ENCODE peak calls at places on chromosomes 4 and X, in four cellular contexts. One of them, this sample, is unnamed.

GRCh38 chr4:47668810-47669408 is 169.0 kb downstream of the CORIN start:
- DNase-seq in activated CD4-positive, alpha-beta T cell treated with anti-CD3 and anti-CD28 coated beads, Interleukin-2, amount 50 U/mL, for 4 hours: no peak
- DNase-seq in NAMALWA: peak
- DNase-seq in mesothelial cell of epicardium: no peak
- DNase-seq in this sample: peak

GRCh38 chr4:78551420-78552351 is at the start of gene ANXA3:
- DNase-seq in NAMALWA: no peak
- DNase-seq in mesothelial cell of epicardium: peak
- DNase-seq in activated CD4-positive, alpha-beta T cell treated with anti-CD3 and anti-CD28 coated beads, Interleukin-2, amount 50 U/mL, for 4 hours: no peak
- DNase-seq in this sample: no peak

GRCh38 chrX:72572248-72573157 is at the start of gene HDAC8:
- DNase-seq in activated CD4-positive, alpha-beta T cell treated with anti-CD3 and anti-CD28 coated beads, Interleukin-2, amount 50 U/mL, for 4 hours: peak
- DNase-seq in NAMALWA: peak
- DNase-seq in mesothelial cell of epicardium: no peak
- DNase-seq in this sample: peak

GRCh38 chr4:99087887-99088484 is 602 bp downstream of the ADH5 start:
- DNase-seq in activated CD4-positive, alpha-beta T cell treated with anti-CD3 and anti-CD28 coated beads, Interleukin-2, amount 50 U/mL, for 4 hours: peak
- DNase-seq in NAMALWA: peak
- DNase-seq in mesothelial cell of epicardium: no peak
- DNase-seq in this sample: no peak

GRCh38 chr4:105758958-105759357 is 50.4 kb downstream of the GSTCD start:
- DNase-seq in mesothelial cell of epicardium: no peak
- DNase-seq in NAMALWA: no peak
- DNase-seq in activated CD4-positive, alpha-beta T cell treated with anti-CD3 and anti-CD28 coated beads, Interleukin-2, amount 50 U/mL, for 4 hours: no peak
- DNase-seq in this sample: no peak

GRCh38 chrX:101117701-101118100 is 19.7 kb downstream of the CENPI start:
- DNase-seq in NAMALWA: no peak
- DNase-seq in mesothelial cell of epicardium: no peak
- DNase-seq in activated CD4-positive, alpha-beta T cell treated with anti-CD3 and anti-CD28 coated beads, Interleukin-2, amount 50 U/mL, for 4 hours: no peak
- DNase-seq in this sample: no peak

GRCh38 chrX:150934453-150934852 is 36.0 kb upstream of the CD99L2 start:
- DNase-seq in activated CD4-positive, alpha-beta T cell treated with anti-CD3 and anti-CD28 coated beads, Interleukin-2, amount 50 U/mL, for 4 hours: no peak
- DNase-seq in mesothelial cell of epicardium: no peak
- DNase-seq in NAMALWA: no peak
- DNase-seq in this sample: peak

GRCh38 chrX:117120700-117121099 is 657.9 kb upstream of the CT83 start:
- DNase-seq in NAMALWA: no peak
- DNase-seq in activated CD4-positive, alpha-beta T cell treated with anti-CD3 and anti-CD28 coated beads, Interleukin-2, amount 50 U/mL, for 4 hours: no peak
- DNase-seq in mesothelial cell of epicardium: no peak
- DNase-seq in this sample: no peak

GRCh38 chr4:73853246-73853704 is at the start of gene PF4V1:
- DNase-seq in NAMALWA: no peak
- DNase-seq in activated CD4-positive, alpha-beta T cell treated with anti-CD3 and anti-CD28 coated beads, Interleukin-2, amount 50 U/mL, for 4 hours: no peak
- DNase-seq in mesothelial cell of epicardium: no peak
- DNase-seq in this sample: no peak

GRCh38 chr4:80150387-80151173 is 46.7 kb upstream of the PRDM8 start:
- DNase-seq in mesothelial cell of epicardium: no peak
- DNase-seq in NAMALWA: no peak
- DNase-seq in activated CD4-positive, alpha-beta T cell treated with anti-CD3 and anti-CD28 coated beads, Interleukin-2, amount 50 U/mL, for 4 hours: no peak
- DNase-seq in this sample: no peak

GRCh38 chr4:16294455-16294854 is 68.2 kb upstream of the TAPT1 start:
- DNase-seq in NAMALWA: no peak
- DNase-seq in mesothelial cell of epicardium: no peak
- DNase-seq in activated CD4-positive, alpha-beta T cell treated with anti-CD3 and anti-CD28 coated beads, Interleukin-2, amount 50 U/mL, for 4 hours: no peak
- DNase-seq in this sample: no peak

GRCh38 chr4:25937801-25938200 is 23.8 kb downstream of the SMIM20 start:
- DNase-seq in mesothelial cell of epicardium: no peak
- DNase-seq in NAMALWA: no peak
- DNase-seq in activated CD4-positive, alpha-beta T cell treated with anti-CD3 and anti-CD28 coated beads, Interleukin-2, amount 50 U/mL, for 4 hours: no peak
- DNase-seq in this sample: no peak

GRCh38 chrX:46637937-46638336 is 64.4 kb downstream of the CHST7 start:
- DNase-seq in activated CD4-positive, alpha-beta T cell treated with anti-CD3 and anti-CD28 coated beads, Interleukin-2, amount 50 U/mL, for 4 hours: no peak
- DNase-seq in mesothelial cell of epicardium: no peak
- DNase-seq in NAMALWA: no peak
- DNase-seq in this sample: peak

GRCh38 chrX:25278341-25278740 is 262.6 kb upstream of the ARX start:
- DNase-seq in activated CD4-positive, alpha-beta T cell treated with anti-CD3 and anti-CD28 coated beads, Interleukin-2, amount 50 U/mL, for 4 hours: no peak
- DNase-seq in mesothelial cell of epicardium: no peak
- DNase-seq in NAMALWA: no peak
- DNase-seq in this sample: no peak

GRCh38 chrX:18422325-18422724 is 3.1 kb upstream of the CDKL5 start:
- DNase-seq in activated CD4-positive, alpha-beta T cell treated with anti-CD3 and anti-CD28 coated beads, Interleukin-2, amount 50 U/mL, for 4 hours: no peak
- DNase-seq in NAMALWA: no peak
- DNase-seq in mesothelial cell of epicardium: no peak
- DNase-seq in this sample: peak

GRCh38 chr4:103892616-103893015 is 172.8 kb upstream of the TACR3 start:
- DNase-seq in activated CD4-positive, alpha-beta T cell treated with anti-CD3 and anti-CD28 coated beads, Interleukin-2, amount 50 U/mL, for 4 hours: no peak
- DNase-seq in mesothelial cell of epicardium: no peak
- DNase-seq in NAMALWA: no peak
- DNase-seq in this sample: no peak

GRCh38 chr4:106494066-106494465 is 125.5 kb upstream of the GIMD1 start:
- DNase-seq in mesothelial cell of epicardium: no peak
- DNase-seq in activated CD4-positive, alpha-beta T cell treated with anti-CD3 and anti-CD28 coated beads, Interleukin-2, amount 50 U/mL, for 4 hours: no peak
- DNase-seq in NAMALWA: no peak
- DNase-seq in this sample: peak

GRCh38 chrX:140572724-140573123 is 67.9 kb upstream of the SOX3 start:
- DNase-seq in activated CD4-positive, alpha-beta T cell treated with anti-CD3 and anti-CD28 coated beads, Interleukin-2, amount 50 U/mL, for 4 hours: no peak
- DNase-seq in mesothelial cell of epicardium: no peak
- DNase-seq in NAMALWA: peak
- DNase-seq in this sample: no peak

GRCh38 chr4:173505924-173506779 is 23.9 kb downstream of the HAND2 start:
- DNase-seq in mesothelial cell of epicardium: no peak
- DNase-seq in NAMALWA: peak
- DNase-seq in activated CD4-positive, alpha-beta T cell treated with anti-CD3 and anti-CD28 coated beads, Interleukin-2, amount 50 U/mL, for 4 hours: no peak
- DNase-seq in this sample: no peak

GRCh38 chr4:972651-973424 is 531 bp downstream of the DGKQ start:
- DNase-seq in activated CD4-positive, alpha-beta T cell treated with anti-CD3 and anti-CD28 coated beads, Interleukin-2, amount 50 U/mL, for 4 hours: peak
- DNase-seq in NAMALWA: peak
- DNase-seq in mesothelial cell of epicardium: no peak
- DNase-seq in this sample: no peak

GRCh38 chr4:118920247-118920646 is 31.6 kb downstream of the SYNPO2 start:
- DNase-seq in NAMALWA: no peak
- DNase-seq in activated CD4-positive, alpha-beta T cell treated with anti-CD3 and anti-CD28 coated beads, Interleukin-2, amount 50 U/mL, for 4 hours: no peak
- DNase-seq in mesothelial cell of epicardium: no peak
- DNase-seq in this sample: peak

GRCh38 chr4:104436542-104436941 is 58.2 kb downstream of the CXXC4 start:
- DNase-seq in activated CD4-positive, alpha-beta T cell treated with anti-CD3 and anti-CD28 coated beads, Interleukin-2, amount 50 U/mL, for 4 hours: no peak
- DNase-seq in NAMALWA: no peak
- DNase-seq in mesothelial cell of epicardium: no peak
- DNase-seq in this sample: no peak

GRCh38 chr4:86948276-86948675 is 13.5 kb downstream of the AFF1 start:
- DNase-seq in mesothelial cell of epicardium: no peak
- DNase-seq in NAMALWA: no peak
- DNase-seq in activated CD4-positive, alpha-beta T cell treated with anti-CD3 and anti-CD28 coated beads, Interleukin-2, amount 50 U/mL, for 4 hours: no peak
- DNase-seq in this sample: no peak

GRCh38 chrX:12162420-12162819 is 24.1 kb downstream of the FRMPD4 start:
- DNase-seq in NAMALWA: no peak
- DNase-seq in activated CD4-positive, alpha-beta T cell treated with anti-CD3 and anti-CD28 coated beads, Interleukin-2, amount 50 U/mL, for 4 hours: no peak
- DNase-seq in mesothelial cell of epicardium: no peak
- DNase-seq in this sample: no peak

GRCh38 chr4:121697626-121698025 is 846 bp upstream of the ANXA5 start:
- DNase-seq in mesothelial cell of epicardium: no peak
- DNase-seq in activated CD4-positive, alpha-beta T cell treated with anti-CD3 and anti-CD28 coated beads, Interleukin-2, amount 50 U/mL, for 4 hours: no peak
- DNase-seq in NAMALWA: no peak
- DNase-seq in this sample: no peak

GRCh38 chrX:73401591-73402266 is 45.1 kb upstream of the CDX4 start:
- DNase-seq in activated CD4-positive, alpha-beta T cell treated with anti-CD3 and anti-CD28 coated beads, Interleukin-2, amount 50 U/mL, for 4 hours: no peak
- DNase-seq in NAMALWA: no peak
- DNase-seq in mesothelial cell of epicardium: no peak
- DNase-seq in this sample: no peak

GRCh38 chr4:628821-629635 is 3.7 kb downstream of the PDE6B start:
- DNase-seq in mesothelial cell of epicardium: no peak
- DNase-seq in NAMALWA: no peak
- DNase-seq in activated CD4-positive, alpha-beta T cell treated with anti-CD3 and anti-CD28 coated beads, Interleukin-2, amount 50 U/mL, for 4 hours: no peak
- DNase-seq in this sample: no peak

GRCh38 chr4:76011700-76012387 is 4.5 kb upstream of the CXCL9 start:
- DNase-seq in mesothelial cell of epicardium: no peak
- DNase-seq in NAMALWA: no peak
- DNase-seq in activated CD4-positive, alpha-beta T cell treated with anti-CD3 and anti-CD28 coated beads, Interleukin-2, amount 50 U/mL, for 4 hours: no peak
- DNase-seq in this sample: no peak

GRCh38 chr4:72286185-72286584 is 254.4 kb downstream of the NPFFR2 start:
- DNase-seq in NAMALWA: peak
- DNase-seq in activated CD4-positive, alpha-beta T cell treated with anti-CD3 and anti-CD28 coated beads, Interleukin-2, amount 50 U/mL, for 4 hours: no peak
- DNase-seq in mesothelial cell of epicardium: no peak
- DNase-seq in this sample: peak

GRCh38 chr4:70365479-70365878 is 4.9 kb downstream of the SMR3A start:
- DNase-seq in mesothelial cell of epicardium: no peak
- DNase-seq in NAMALWA: no peak
- DNase-seq in activated CD4-positive, alpha-beta T cell treated with anti-CD3 and anti-CD28 coated beads, Interleukin-2, amount 50 U/mL, for 4 hours: no peak
- DNase-seq in this sample: no peak

GRCh38 chr4:86055898-86056297 is 304.0 kb downstream of the MAPK10 start:
- DNase-seq in mesothelial cell of epicardium: no peak
- DNase-seq in activated CD4-positive, alpha-beta T cell treated with anti-CD3 and anti-CD28 coated beads, Interleukin-2, amount 50 U/mL, for 4 hours: no peak
- DNase-seq in NAMALWA: no peak
- DNase-seq in this sample: peak

GRCh38 chr4:185120631-185120946 is 22.5 kb upstream of the SLC25A4 start:
- DNase-seq in mesothelial cell of epicardium: no peak
- DNase-seq in activated CD4-positive, alpha-beta T cell treated with anti-CD3 and anti-CD28 coated beads, Interleukin-2, amount 50 U/mL, for 4 hours: no peak
- DNase-seq in NAMALWA: no peak
- DNase-seq in this sample: no peak

GRCh38 chr4:133146574-133147198 is 2.4 kb upstream of the PCDH10 start:
- DNase-seq in NAMALWA: peak
- DNase-seq in mesothelial cell of epicardium: no peak
- DNase-seq in activated CD4-positive, alpha-beta T cell treated with anti-CD3 and anti-CD28 coated beads, Interleukin-2, amount 50 U/mL, for 4 hours: no peak
- DNase-seq in this sample: no peak

This sample was measured in RCC 7860.